ENCODE peak calls at places on chromosomes 1 and 21, in eight cellular contexts. K, G, V, M, Q, S, F and Z are unnamed samples. For H3K4me1, the result is how much of the 10 kb centered on the place peaks cover.

GRCh38 chr21:42565886-42566523 is 52.4 kb downstream of the SLC37A1 start:
- DNase-seq in F (no peak), K (no peak), G (no peak), Q (peak), V (peak), S (peak), M (no peak), Z (peak)

GRCh38 chr1:61808968-61809367 is 66.7 kb downstream of the PATJ start:
- DNase-seq in V (no peak), F (no peak), G (no peak), Q (no peak), S (no peak), K (no peak), M (no peak), Z (no peak)

GRCh38 chr1:9942399-9942938 is 722 bp downstream of the LZIC start:
- DNase-seq in G (peak), F (no peak), Q (no peak), M (no peak), V (no peak), K (peak), S (no peak), Z (no peak)

GRCh38 chr21:43284238-43284637 is 115.4 kb downstream of the CRYAA start:
- DNase-seq in K (no peak), F (no peak), G (no peak), Q (no peak), M (no peak), V (no peak), S (no peak), Z (no peak)

GRCh38 chr1:93537924-93538323 is 90.0 kb downstream of the FNBP1L start:
- DNase-seq in M (no peak), V (no peak), F (no peak), G (no peak), Q (no peak), S (no peak), K (no peak), Z (no peak)

GRCh38 chr1:93437976-93438605 is 9.8 kb upstream of the FNBP1L start:
- DNase-seq in M (no peak), F (no peak), G (peak), Q (no peak), V (no peak), K (peak), S (no peak), Z (no peak)

GRCh38 chr1:67883069-67883468 is 49.8 kb upstream of the GNG12 start:
- DNase-seq in V (no peak), G (peak), F (no peak), Q (no peak), M (no peak), K (no peak), S (no peak), Z (no peak)

GRCh38 chr1:20590313-20590777 is 1.4 kb downstream of the CDA start:
- DNase-seq in K (no peak), S (no peak), Q (peak), V (peak), F (no peak), M (no peak), G (peak), Z (no peak)

GRCh38 chr1:229803601-229804217 is 177.7 kb downstream of the URB2 start:
- DNase-seq in K (no peak), G (peak), Q (no peak), S (no peak), F (peak), V (no peak), M (no peak), Z (no peak)

GRCh38 chr1:218847966-218848365 is 325.7 kb upstream of the LYPLAL1 start:
- DNase-seq in V (no peak), M (no peak), S (no peak), K (no peak), G (no peak), Q (no peak), F (no peak), Z (no peak)

GRCh38 chr1:38561110-38561509 is 298.5 kb downstream of the RRAGC start:
- DNase-seq in G (no peak), S (no peak), Q (no peak), M (no peak), V (no peak), K (no peak), F (no peak), Z (no peak)

GRCh38 chr1:54869173-54869851 is 17.7 kb downstream of the DHCR24 start:
- DNase-seq in K (no peak), G (no peak), S (peak), Q (no peak), V (no peak), M (no peak), F (no peak), Z (no peak)

GRCh38 chr1:41482001-41482765 is 2.3 kb downstream of the EDN2 start:
- DNase-seq in G (no peak), M (no peak), S (no peak), K (no peak), Q (peak), V (peak), F (peak), Z (no peak)
- H3K4me1 ChIP-seq in G (under half), M (under half), S (under half), K (under half), Q (under half), V (under half), F (under half), Z (half or more)

GRCh38 chr1:248823517-248824001 is 2.2 kb downstream of the SH3BP5L start:
- DNase-seq in M (no peak), K (no peak), V (no peak), G (no peak), Q (no peak), F (no peak), S (no peak), Z (no peak)
- H3K4me1 ChIP-seq in M (under half), K (half or more), V (under half), G (under half), Q (half or more), F (under half), S (under half), Z (half or more)

GRCh38 chr1:156708245-156708661 is 2.9 kb upstream of the CRABP2 start:
- DNase-seq in F (no peak), M (no peak), S (no peak), Q (no peak), V (no peak), G (no peak), K (no peak), Z (no peak)
- H3K4me1 ChIP-seq in F (under half), M (half or more), S (under half), Q (under half), V (under half), G (half or more), K (under half), Z (half or more)

GRCh38 chr1:236065509-236066005 is 667 bp upstream of the NID1 start:
- DNase-seq in F (no peak), S (peak), Q (no peak), K (no peak), G (no peak), M (no peak), V (no peak), Z (no peak)

GRCh38 chr1:236064674-236065508 is at the start of gene NID1:
- DNase-seq in F (peak), G (no peak), K (no peak), V (peak), S (peak), M (no peak), Q (peak), Z (peak)

GRCh38 chr1:236063551-236063918 is 1.4 kb downstream of the NID1 start:
- DNase-seq in V (no peak), G (no peak), F (no peak), Q (no peak), S (no peak), K (no peak), M (no peak), Z (no peak)

GRCh38 chr1:236066054-236066453 is 1.2 kb upstream of the NID1 start:
- DNase-seq in Q (no peak), K (no peak), S (no peak), V (no peak), M (no peak), F (no peak), G (no peak), Z (no peak)

DNA sequence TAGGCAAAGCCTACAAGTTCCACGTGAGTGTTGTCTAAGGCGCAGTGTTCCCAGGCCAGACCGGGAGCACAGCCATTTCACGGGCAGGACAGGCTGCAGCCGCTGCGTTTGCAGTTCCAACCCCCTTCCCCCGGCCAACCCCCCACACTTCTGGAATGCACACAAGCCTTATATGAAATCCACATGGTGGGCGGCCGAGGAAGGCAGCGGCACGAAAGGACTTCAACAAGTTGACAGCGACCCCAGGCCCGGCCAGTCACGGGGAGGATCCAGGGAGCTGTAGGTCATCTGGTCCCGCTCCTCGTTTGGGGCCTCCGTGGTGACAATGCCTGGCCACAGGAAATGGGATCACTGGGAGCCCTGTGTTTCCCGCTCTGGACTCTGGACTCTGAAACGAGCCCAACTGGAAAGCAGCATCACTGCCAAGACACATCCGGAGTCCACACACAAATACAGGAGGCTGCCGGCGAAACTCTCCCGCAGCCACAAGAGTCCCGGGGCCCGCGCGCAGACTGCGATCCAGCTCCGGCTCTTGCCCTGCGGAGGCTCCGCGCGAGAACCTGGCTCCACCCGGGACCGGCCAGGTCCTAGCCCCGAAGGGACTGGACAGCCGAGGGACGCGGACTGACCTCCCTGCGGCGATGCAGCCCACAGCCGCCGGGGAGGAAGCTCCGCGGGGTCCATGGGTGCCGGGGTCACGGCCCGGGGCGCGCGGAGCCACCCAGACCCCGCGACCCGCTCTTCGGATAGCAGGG is 794 bp downstream of the NID1 start:
- DNase-seq in G (no peak), V (peak), K (no peak), F (peak), S (peak), M (no peak), Q (peak), Z (peak)
- H3K4me1 ChIP-seq in G (under half), V (under half), K (under half), F (under half), S (under half), M (under half), Q (under half), Z (under half)

GRCh38 chr21:16215193-16215592 is 485.4 kb downstream of the USP25 start:
- DNase-seq in F (no peak), Q (no peak), K (no peak), V (no peak), G (no peak), S (no peak), M (no peak), Z (no peak)
- H3K4me1 ChIP-seq in F (under half), Q (under half), K (under half), V (under half), G (under half), S (under half), M (under half), Z (under half)

GRCh38 chr21:38816400-38816973 is 10.8 kb downstream of the ETS2 start:
- DNase-seq in V (no peak), K (no peak), Q (no peak), M (no peak), G (no peak), F (no peak), S (peak), Z (no peak)
- H3K4me1 ChIP-seq in V (under half), K (under half), Q (half or more), M (under half), G (under half), F (under half), S (under half), Z (under half)

DNA sequence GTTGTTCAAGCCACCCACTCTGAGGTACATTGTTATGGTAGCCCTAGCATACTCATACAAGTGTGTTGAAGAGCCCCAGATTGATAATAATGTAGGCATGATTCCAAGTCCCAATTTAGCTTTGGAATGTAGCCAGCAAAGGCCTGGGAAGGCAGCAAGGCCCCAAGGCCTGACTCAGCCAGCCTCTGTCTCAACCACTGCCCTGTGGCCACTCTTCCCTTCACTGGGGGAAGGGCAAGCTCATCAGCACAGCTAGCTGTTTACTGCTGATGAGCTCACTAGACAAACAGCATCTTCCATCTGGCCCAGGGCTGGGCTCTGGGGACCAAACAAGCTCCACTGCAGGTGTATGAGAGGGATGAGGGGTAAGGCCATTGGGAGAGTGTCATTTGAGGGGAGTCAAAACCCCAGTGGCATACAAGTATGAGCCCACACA is 2.1 kb upstream of the IRF6 start:
- DNase-seq in K (no peak), Q (peak), M (no peak), G (peak), F (no peak), V (no peak), S (no peak), Z (no peak)
- H3K4me1 ChIP-seq in K (under half), Q (under half), M (under half), G (under half), F (under half), V (under half), S (under half), Z (under half)

GRCh38 chr1:81158592-81158991 is 642.1 kb upstream of the ADGRL2 start:
- DNase-seq in F (no peak), K (peak), V (no peak), M (no peak), G (no peak), Q (no peak), S (no peak), Z (no peak)

GRCh38 chr1:81155131-81155530 is 645.6 kb upstream of the ADGRL2 start:
- DNase-seq in G (no peak), S (no peak), V (no peak), K (no peak), M (no peak), Q (no peak), F (no peak), Z (no peak)

GRCh38 chr1:81160696-81161095 is 640.0 kb upstream of the ADGRL2 start:
- DNase-seq in M (no peak), G (no peak), Q (no peak), S (no peak), K (peak), F (no peak), V (no peak), Z (no peak)

GRCh38 chr1:81157686-81158085 is 643.0 kb upstream of the ADGRL2 start:
- DNase-seq in G (no peak), M (no peak), F (no peak), S (no peak), V (no peak), K (no peak), Q (no peak), Z (no peak)
- H3K4me1 ChIP-seq in G (under half), M (under half), F (under half), S (under half), V (under half), K (under half), Q (under half), Z (under half)